ENCODE peak calls at places on chromosomes 7 and 10, in four cellular contexts. K is gastrocnemius medialis, A is suprapubic skin, O is stomach. Y is an unnamed sample.

GRCh38 chr10:22321831-22322662 is 1.1 kb downstream of the BMI1 start:
- DNase-seq in K (no peak), A (no peak), O (no peak), Y (no peak)

GRCh38 chr10:3534433-3534832 is 250.6 kb downstream of the KLF6 start:
- DNase-seq in K (no peak), A (no peak), O (no peak), Y (no peak)

GRCh38 chr10:80411267-80411668 is 2.9 kb downstream of the PRXL2A start:
- DNase-seq in K (no peak), A (no peak), O (peak), Y (peak)

GRCh38 chr10:132597654-132598053 is 60.1 kb downstream of the INPP5A start:
- DNase-seq in K (no peak), A (no peak), O (no peak), Y (no peak)

GRCh38 chr10:52453501-52453900 is 139.4 kb downstream of the DKK1 start:
- DNase-seq in K (no peak), A (no peak), O (no peak), Y (no peak)

GRCh38 chr10:4725917-4726606 is 99.9 kb upstream of the AKR1E2 start:
- DNase-seq in K (no peak), A (no peak), O (no peak), Y (no peak)

GRCh38 chr7:110612680-110613079 is 478.2 kb upstream of the LRRN3 start:
- DNase-seq in K (no peak), A (no peak), O (no peak), Y (no peak)

GRCh38 chr10:133198621-133199487 is 31.2 kb upstream of the UTF1 start:
- DNase-seq in K (no peak), A (no peak), O (no peak), Y (no peak)

GRCh38 chr7:90690159-90690858 is 94.2 kb downstream of the CDK14 start:
- DNase-seq in K (no peak), A (no peak), O (no peak), Y (no peak)

GRCh38 chr7:90689256-90689655 is 93.1 kb downstream of the CDK14 start:
- DNase-seq in K (no peak), A (no peak), O (no peak), Y (no peak)

GRCh38 chr7:90693939-90694338 is 97.8 kb downstream of the CDK14 start:
- DNase-seq in K (no peak), A (no peak), O (no peak), Y (no peak)

GRCh38 chr7:90692396-90692795 is 96.3 kb downstream of the CDK14 start:
- DNase-seq in K (no peak), A (no peak), O (no peak), Y (no peak)

DNA sequence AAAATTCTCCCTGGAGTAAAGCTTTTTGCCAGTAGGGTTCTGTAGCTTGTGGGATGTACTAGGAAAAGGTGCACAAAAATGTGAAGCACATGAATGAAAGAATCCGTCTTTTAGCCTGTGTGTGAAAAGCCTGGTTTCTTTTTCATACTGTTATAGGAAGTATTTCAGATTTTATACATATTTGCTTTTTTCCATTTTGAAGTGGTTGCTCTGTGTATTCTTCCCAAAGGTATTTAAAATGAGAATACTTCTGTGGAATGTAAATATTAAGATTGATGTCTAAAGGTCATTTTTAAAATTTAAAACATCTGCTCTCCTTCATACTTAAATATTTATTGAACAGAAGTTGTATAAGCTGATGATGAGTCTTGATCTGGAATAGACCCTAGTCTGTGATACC is 96.8 kb downstream of the CDK14 start:
- DNase-seq in K (no peak), A (no peak), O (no peak), Y (no peak)
- TF ChIP-seq CTCF in K (no peak), A (no peak), O (no peak), Y (no peak)

GRCh38 chr10:119872860-119873671 is 423 bp upstream of the MCMBP start:
- DNase-seq in K (peak), A (peak), O (peak), Y (peak)
- TF ChIP-seq POLR2A in K (no peak), A (peak), O (no peak), Y (no peak)

DNA sequence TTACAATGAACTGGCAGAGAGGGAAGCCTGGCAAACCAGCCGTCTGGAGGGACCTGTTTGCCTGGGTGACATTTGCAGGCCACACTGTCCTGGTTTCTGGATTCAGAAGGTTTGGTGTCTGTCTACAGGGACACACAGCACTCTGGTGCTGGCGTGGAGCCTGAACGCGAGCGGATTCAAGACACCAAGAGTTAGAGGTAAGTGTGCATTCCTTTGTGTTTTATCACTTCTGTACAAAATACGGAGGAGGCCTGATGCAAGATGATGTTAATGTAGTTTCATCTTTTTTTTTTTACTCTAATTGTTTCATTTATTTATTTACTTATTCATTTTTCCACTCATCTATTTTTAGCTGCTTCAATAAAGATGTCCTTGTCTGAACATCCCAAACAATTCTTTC is 485.3 kb upstream of the ADARB2 start:
- DNase-seq in K (no peak), A (no peak), O (no peak), Y (no peak)
- TF ChIP-seq CTCF in K (no peak), A (no peak), O (no peak), Y (no peak)

GRCh38 chr7:44967571-44968446 is 11.0 kb downstream of the MYO1G start:
- DNase-seq in K (peak), A (peak), O (no peak), Y (peak)

GRCh38 chr7:44964831-44965440 is 13.9 kb downstream of the MYO1G start:
- DNase-seq in K (no peak), A (peak), O (no peak), Y (no peak)

GRCh38 chr7:44965441-44965903 is 13.3 kb downstream of the MYO1G start:
- DNase-seq in K (peak), A (peak), O (no peak), Y (no peak)

GRCh38 chr7:44966731-44967538 is 11.9 kb downstream of the MYO1G start:
- DNase-seq in K (peak), A (no peak), O (no peak), Y (no peak)

DNA sequence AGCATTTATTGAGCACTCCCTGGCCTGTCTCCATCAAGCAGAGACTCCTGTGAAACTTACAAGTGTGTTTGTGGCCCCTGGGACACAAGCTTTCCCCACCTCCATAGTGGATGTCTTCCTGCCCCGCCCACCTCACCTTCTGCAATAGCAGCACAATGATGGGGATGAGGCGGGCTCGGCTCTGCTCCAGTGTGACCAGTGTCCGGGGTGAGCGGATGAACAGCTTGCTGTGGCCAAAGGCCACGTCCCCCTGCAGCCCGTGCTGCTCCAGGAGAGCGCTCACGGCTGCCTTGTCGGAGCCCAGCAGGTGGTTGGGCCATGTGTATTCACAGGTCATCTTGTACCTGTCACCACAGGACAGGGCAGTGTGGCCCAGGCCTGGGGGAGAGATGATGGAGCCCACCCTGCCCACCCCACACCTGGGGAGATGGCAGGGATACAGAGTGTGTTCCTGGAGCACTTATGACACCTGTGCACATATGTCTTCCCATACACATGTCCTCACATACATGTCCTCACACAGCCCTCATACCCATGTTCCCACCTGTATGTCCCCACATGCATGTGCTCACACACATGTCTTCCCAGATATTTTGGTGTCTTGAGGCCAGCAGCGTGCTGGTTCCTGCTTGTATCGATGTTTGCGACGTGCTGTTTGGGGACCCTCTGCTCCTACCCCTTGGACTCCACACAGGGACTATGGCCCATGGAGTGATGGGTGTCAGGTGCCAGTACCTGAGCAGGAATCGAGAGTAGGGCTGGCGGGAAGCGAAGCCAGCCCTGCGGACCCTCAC is 12.7 kb downstream of the MYO1G start:
- DNase-seq in K (peak), A (peak), O (no peak), Y (no peak)
- TF ChIP-seq POLR2A in K (no peak), A (no peak), O (no peak), Y (no peak)

DNA sequence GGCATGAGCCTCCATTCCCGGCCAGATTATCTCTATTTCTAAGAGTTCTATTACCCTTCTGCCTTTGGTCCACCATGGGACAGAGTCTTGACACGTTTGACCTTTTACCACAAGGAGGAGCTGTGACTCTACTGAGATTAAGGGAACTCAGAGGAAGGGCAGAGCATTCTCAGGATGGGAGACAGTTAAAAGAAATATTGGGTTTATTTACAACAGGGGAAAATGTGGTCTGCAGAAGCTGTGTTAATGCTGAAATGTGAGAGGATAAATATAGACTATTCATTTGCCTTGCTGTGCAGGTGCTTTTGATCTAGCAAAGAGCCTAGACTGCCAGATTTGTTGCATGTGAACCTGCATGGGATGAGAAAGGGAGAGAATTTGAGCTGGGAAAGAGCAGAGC is 45.8 kb upstream of the PRSS58 start:
- DNase-seq in K (no peak), A (no peak), O (no peak), Y (no peak)
- TF ChIP-seq CTCF in K (peak), A (no peak), O (no peak), Y (no peak)

GRCh38 chr10:58268946-58269831 is at the start of gene CISD1:
- DNase-seq in K (peak), A (peak), O (peak), Y (peak)
- TF ChIP-seq POLR2A in K (peak), A (peak), O (no peak), Y (peak)

GRCh38 chr10:71431945-71432905 is 35.5 kb downstream of the CDH23 start:
- DNase-seq in K (no peak), A (peak), O (peak), Y (peak)

GRCh38 chr10:71427246-71427645 is 30.5 kb downstream of the CDH23 start:
- DNase-seq in K (no peak), A (peak), O (no peak), Y (peak)

GRCh38 chr10:71431216-71431944 is 34.7 kb downstream of the CDH23 start:
- DNase-seq in K (no peak), A (peak), O (peak), Y (no peak)

GRCh38 chr10:71429304-71429703 is 32.6 kb downstream of the CDH23 start:
- DNase-seq in K (no peak), A (peak), O (no peak), Y (no peak)

DNA sequence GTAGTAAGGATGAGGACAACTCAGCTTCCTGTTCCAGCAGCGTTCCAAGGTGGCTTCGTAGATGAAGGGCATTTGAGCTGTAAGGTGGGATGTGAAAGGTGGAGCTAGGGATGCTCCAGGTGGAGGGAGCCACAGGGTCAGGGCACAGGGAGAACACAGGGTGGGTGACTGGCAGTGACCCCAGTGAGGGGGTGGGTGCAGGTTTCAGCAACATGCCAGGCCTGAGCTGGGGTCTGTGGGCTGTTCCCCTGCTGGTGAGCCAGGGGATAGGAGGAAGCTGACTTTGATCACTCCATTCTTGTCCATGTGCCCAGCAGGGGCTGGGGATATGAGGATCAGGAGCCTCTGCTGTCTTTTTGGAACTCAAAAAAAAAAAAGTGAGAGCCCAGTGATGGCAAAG is 33.2 kb downstream of the CDH23 start:
- DNase-seq in K (no peak), A (peak), O (no peak), Y (no peak)
- TF ChIP-seq CTCF in K (no peak), A (no peak), O (no peak), Y (no peak)

DNA sequence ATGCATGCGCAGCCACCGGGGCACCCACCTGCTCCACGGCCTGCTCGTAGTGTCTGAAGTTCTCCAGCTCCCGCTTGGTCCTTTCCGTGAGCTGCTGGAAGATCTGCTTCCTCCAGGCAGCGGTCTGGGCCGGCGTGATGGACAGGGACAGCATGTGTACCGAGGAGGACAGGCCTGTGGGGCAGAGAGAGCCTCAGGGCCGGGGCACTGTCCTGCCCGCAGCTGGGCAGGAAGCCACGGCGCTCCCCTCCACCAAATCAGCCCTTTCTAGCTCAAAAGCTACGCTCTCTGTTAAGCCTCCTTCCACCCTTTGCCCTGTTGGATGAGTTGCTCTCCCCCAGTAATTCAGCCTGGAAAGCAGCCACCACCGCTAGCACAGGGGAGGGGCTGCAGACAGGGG is 19.2 kb downstream of the TECPR1 start:
- DNase-seq in K (no peak), A (no peak), O (no peak), Y (no peak)
- TF ChIP-seq POLR2A in K (no peak), A (no peak), O (no peak), Y (no peak)